ENCODE peak calls at places on chromosomes 5 and 9, in eight cellular contexts. B is brain microvascular endothelial cell, A is heart left ventricle, U is GM13977, S is omental fat pad, P is BJ, X is IMR-90, W is stomach. M is an unnamed sample.

GRCh38 chr9:95373069-95373681 is 55.7 kb upstream of the FANCC start:
- DNase-seq in B (no peak), P (no peak), W (no peak), X (no peak), S (no peak), A (no peak), U (no peak), M (no peak)

GRCh38 chr9:133533878-133534277 is 626 bp upstream of the ADAMTSL2 start:
- DNase-seq in U (peak; percentile 30), A (no peak), P (no peak), X (no peak), W (no peak), S (no peak), B (no peak), M (peak; percentile 33)

GRCh38 chr5:103674739-103675138 is 112.2 kb upstream of the NUDT12 start:
- DNase-seq in A (no peak), B (peak; percentile 15), P (no peak), W (no peak), X (peak; percentile 17), U (no peak), S (no peak), M (peak; percentile 3)

GRCh38 chr9:123364241-123364824 is 8.3 kb downstream of the CRB2 start:
- DNase-seq in U (no peak), A (no peak), S (peak; percentile 63), W (no peak), P (no peak), B (peak; percentile 13), X (peak; percentile 61), M (peak; percentile 36)

GRCh38 chr5:68431181-68431580 is 215.6 kb downstream of the PIK3R1 start:
- DNase-seq in B (no peak), X (no peak), S (no peak), W (no peak), U (no peak), P (no peak), A (no peak), M (no peak)

GRCh38 chr5:36522746-36523065 is 83.7 kb upstream of the SLC1A3 start:
- DNase-seq in W (no peak), A (no peak), P (no peak), S (no peak), U (no peak), B (no peak), X (no peak), M (no peak)

GRCh38 chr5:136031713-136032112 is 2.9 kb downstream of the TGFBI start:
- DNase-seq in W (no peak), U (no peak), S (no peak), P (no peak), X (no peak), B (no peak), A (no peak), M (no peak)

GRCh38 chr9:130675396-130675795 is 11.0 kb downstream of the PRDM12 start:
- DNase-seq in A (no peak), P (no peak), W (no peak), U (no peak), S (no peak), B (no peak), X (no peak), M (no peak)

GRCh38 chr9:120859361-120859760 is 16.6 kb upstream of the PSMD5 start:
- DNase-seq in P (no peak), X (no peak), B (no peak), W (no peak), S (no peak), U (no peak), A (no peak), M (no peak)

GRCh38 chr9:109846781-109847180 is 66.8 kb downstream of the PALM2AKAP2 start:
- DNase-seq in B (no peak), P (no peak), A (no peak), X (no peak), W (no peak), U (no peak), S (no peak), M (no peak)

GRCh38 chr5:11595045-11595444 is 309.2 kb downstream of the CTNND2 start:
- DNase-seq in P (no peak), X (no peak), W (no peak), A (no peak), S (no peak), U (no peak), B (no peak), M (no peak)

GRCh38 chr9:124795881-124796415 is 19.0 kb downstream of the OLFML2A start:
- DNase-seq in W (no peak), U (no peak), S (no peak), P (no peak), B (no peak), A (peak; percentile 61), X (no peak), M (peak; percentile 54)

GRCh38 chr5:143054480-143054941 is 284.3 kb downstream of the ARHGAP26 start:
- DNase-seq in S (no peak), P (no peak), X (peak; percentile 60), A (no peak), W (no peak), U (peak; percentile 43), B (peak; percentile 47), M (peak; percentile 54)

GRCh38 chr9:114348906-114349482 is 19.3 kb downstream of the ORM2 start:
- DNase-seq in U (peak; percentile 92), X (peak; percentile 99), A (peak; percentile 49), S (peak; percentile 64), B (peak; percentile 98), P (peak; percentile 94), W (no peak), M (peak; percentile 98)

GRCh38 chr9:74960548-74960947 is 7.8 kb upstream of the C9orf40 start:
- DNase-seq in P (peak; percentile 33), B (peak; percentile 78), U (no peak), S (no peak), A (no peak), W (no peak), X (peak; percentile 79), M (peak; percentile 41)

GRCh38 chr9:131677445-131678180 is 62.3 kb downstream of the RAPGEF1 start:
- DNase-seq in W (no peak), P (peak; percentile 65), S (no peak), U (peak; percentile 62), X (peak; percentile 83), B (peak; percentile 35), A (no peak), M (peak; percentile 80)

GRCh38 chr9:84929068-84929467 is 259.5 kb downstream of the NTRK2 start:
- DNase-seq in S (no peak), W (no peak), X (no peak), B (no peak), A (no peak), U (no peak), P (no peak), M (no peak)

GRCh38 chr9:84928419-84928818 is 258.9 kb downstream of the NTRK2 start:
- DNase-seq in X (no peak), A (no peak), W (no peak), U (no peak), S (no peak), B (no peak), P (no peak), M (no peak)

GRCh38 chr9:84935528-84936117 is 266.1 kb downstream of the NTRK2 start:
- DNase-seq in S (no peak), B (no peak), U (no peak), P (no peak), A (no peak), X (no peak), W (no peak), M (no peak)

GRCh38 chr9:84937086-84937670 is 267.6 kb downstream of the NTRK2 start:
- DNase-seq in P (no peak), W (no peak), S (no peak), B (no peak), X (no peak), U (no peak), A (no peak), M (no peak)

DNA sequence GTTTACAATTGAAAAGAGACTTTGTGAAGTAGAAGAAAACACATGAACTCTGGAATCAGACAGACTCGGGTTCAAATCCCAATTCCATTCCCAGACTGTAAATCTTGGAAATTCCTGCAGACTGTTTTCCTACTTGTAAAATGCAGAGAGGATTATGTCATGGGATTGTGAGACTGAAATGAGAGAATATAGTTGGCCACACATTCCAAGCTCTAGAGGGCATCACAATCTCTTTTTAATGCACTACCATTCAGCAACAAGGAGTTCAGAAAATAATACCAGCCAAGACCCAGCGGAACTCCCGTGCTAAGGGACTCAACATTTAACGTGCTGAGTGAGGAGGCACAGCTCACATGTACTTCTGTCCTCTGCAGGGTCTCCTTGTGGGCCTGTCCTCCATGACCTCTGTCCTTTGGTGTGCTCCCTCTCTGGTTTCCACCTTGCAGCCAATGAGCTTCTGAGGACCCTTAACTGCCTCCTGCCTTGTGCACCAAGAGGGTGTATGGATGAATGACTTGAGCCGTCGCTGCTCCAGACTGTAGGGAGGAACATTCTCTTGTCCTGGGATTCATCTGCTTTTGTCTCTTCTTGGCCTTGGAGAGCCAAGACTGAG is 263.5 kb downstream of the NTRK2 start:
- DNase-seq in X (no peak), S (no peak), P (no peak), W (no peak), A (no peak), B (no peak), U (no peak), M (no peak)
- TF ChIP-seq CTCF in X (no peak), S (no peak), P (peak; percentile 8), W (no peak), A (peak; percentile 15), B (no peak), U (no peak), M (no peak)

GRCh38 chr5:43437062-43437660 is 25.0 kb upstream of the CCL28 start:
- DNase-seq in P (no peak), X (no peak), A (no peak), W (no peak), S (no peak), B (no peak), U (no peak), M (no peak)
- TF ChIP-seq CTCF in P (no peak), X (no peak), A (no peak), W (no peak), S (no peak), B (no peak), U (no peak), M (no peak)

GRCh38 chr5:150412319-150413175 is at the start of gene CD74:
- DNase-seq in S (peak; percentile 78), B (peak; percentile 45), U (peak; percentile 89), A (peak; percentile 90), P (no peak), X (peak; percentile 20), W (peak; percentile 95), M (peak; percentile 31)
- TF ChIP-seq CTCF in S (no peak), B (no peak), U (no peak), A (peak; percentile 14), P (no peak), X (no peak), W (no peak), M (no peak)

DNA sequence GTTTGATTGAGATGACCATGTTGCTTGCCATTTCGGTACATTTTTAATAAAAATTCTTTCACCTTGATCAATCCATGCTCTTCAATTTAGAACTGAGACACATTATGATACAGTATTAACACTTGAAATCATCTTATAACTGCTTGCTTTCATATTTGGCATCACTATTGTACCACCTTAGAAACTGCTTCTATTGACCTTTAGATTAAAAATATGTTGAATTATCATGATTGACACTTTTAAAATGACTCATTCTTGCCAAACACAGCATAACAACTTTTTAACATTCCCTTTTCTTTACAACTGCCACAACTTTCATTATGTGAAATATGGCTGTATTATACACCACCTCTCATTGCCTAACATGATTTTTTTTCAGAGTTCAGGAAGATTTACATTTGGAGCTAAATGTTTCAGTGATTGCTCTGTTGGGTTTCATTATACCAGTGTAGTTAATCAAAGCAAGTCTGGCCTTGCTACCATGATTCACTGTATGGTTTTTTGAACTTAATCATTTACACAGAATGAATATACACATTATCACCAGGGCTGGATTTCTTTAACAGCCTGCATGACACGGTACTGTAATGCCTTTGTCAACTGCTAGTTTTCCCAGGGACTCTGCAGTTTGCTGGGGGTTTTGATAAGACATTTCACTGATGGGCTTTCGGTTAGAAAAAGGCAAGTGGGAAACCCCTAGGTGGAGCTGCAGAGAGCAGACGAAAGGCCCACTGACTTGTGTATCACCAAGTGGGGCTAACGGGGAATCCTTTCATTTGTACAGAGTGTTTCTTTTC is 93.6 kb upstream of the TLE4 start:
- DNase-seq in U (peak; percentile 20), A (no peak), W (no peak), P (no peak), X (peak; percentile 29), B (peak; percentile 47), S (no peak), M (peak; percentile 32)
- TF ChIP-seq CTCF in U (peak; percentile 43), A (peak; percentile 39), W (no peak), P (peak; percentile 38), X (peak; percentile 35), B (peak; percentile 79), S (no peak), M (peak; percentile 39)